ENCODE peak calls at places on chromosomes 5 and 9, in eight cellular contexts. Z, I, N, W, Y, E, F and O are unnamed samples.

GRCh38 chr5:33843579-33843978 is 48.2 kb downstream of the ADAMTS12 start:
- DNase-seq in Z (no peak), I (peak), N (no peak), W (no peak), Y (peak), E (peak), F (peak), O (no peak)

GRCh38 chr9:107068581-107068980 is 205.6 kb downstream of the ZNF462 start:
- DNase-seq in Z (no peak), I (no peak), N (no peak), W (no peak), Y (no peak), E (no peak), F (no peak), O (no peak)

GRCh38 chr9:76369583-76369982 is 24.6 kb downstream of the RFK start:
- DNase-seq in Z (peak), I (peak), N (no peak), W (peak), Y (peak), E (peak), F (no peak), O (no peak)

GRCh38 chr5:96821260-96821916 is 13.6 kb upstream of the ERAP1 start:
- DNase-seq in Z (no peak), I (no peak), N (no peak), W (no peak), Y (no peak), E (peak), F (no peak), O (no peak)

GRCh38 chr9:128001411-128002298 is 20.9 kb upstream of the EEIG1 start:
- DNase-seq in Z (no peak), I (peak), N (peak), W (no peak), Y (peak), E (peak), F (peak), O (peak)

GRCh38 chr5:127053049-127053448 is 20.3 kb downstream of the C5orf63 start:
- DNase-seq in Z (no peak), I (no peak), N (no peak), W (no peak), Y (no peak), E (no peak), F (no peak), O (no peak)

GRCh38 chr5:123485275-123485674 is 26.7 kb upstream of the CSNK1G3 start:
- DNase-seq in Z (no peak), I (peak), N (no peak), W (no peak), Y (no peak), E (no peak), F (no peak), O (no peak)

GRCh38 chr9:130120207-130120587 is 52.0 kb upstream of the NCS1 start:
- DNase-seq in Z (no peak), I (no peak), N (no peak), W (no peak), Y (no peak), E (no peak), F (no peak), O (no peak)

GRCh38 chr9:124771867-124772621 is 933 bp upstream of the NR6A1 start:
- DNase-seq in Z (peak), I (no peak), N (peak), W (peak), Y (peak), E (peak), F (no peak), O (no peak)

GRCh38 chr5:73067213-73067612 is 53.2 kb upstream of the TMEM171 start:
- DNase-seq in Z (no peak), I (peak), N (no peak), W (no peak), Y (peak), E (peak), F (no peak), O (no peak)

GRCh38 chr9:127202461-127203139 is 62.0 kb upstream of the GARNL3 start:
- DNase-seq in Z (no peak), I (no peak), N (no peak), W (no peak), Y (no peak), E (no peak), F (no peak), O (no peak)

GRCh38 chr5:149938791-149939358 is 5.7 kb downstream of the PDE6A start:
- DNase-seq in Z (no peak), I (no peak), N (peak), W (no peak), Y (peak), E (peak), F (peak), O (peak)

GRCh38 chr9:106707722-106708121 is 155.2 kb upstream of the ZNF462 start:
- DNase-seq in Z (peak), I (no peak), N (peak), W (no peak), Y (no peak), E (no peak), F (no peak), O (no peak)

GRCh38 chr9:122110100-122110833 is 17.2 kb upstream of the TTLL11 start:
- DNase-seq in Z (no peak), I (no peak), N (no peak), W (no peak), Y (no peak), E (no peak), F (no peak), O (no peak)

GRCh38 chr9:14061921-14062320 is 252.0 kb downstream of the NFIB start:
- DNase-seq in Z (no peak), I (no peak), N (no peak), W (no peak), Y (no peak), E (no peak), F (no peak), O (no peak)

GRCh38 chr9:95512751-95513120 is 4.0 kb downstream of the PTCH1 start:
- DNase-seq in Z (no peak), I (no peak), N (no peak), W (no peak), Y (no peak), E (no peak), F (no peak), O (no peak)

GRCh38 chr9:87122947-87123685 is 175.8 kb upstream of the GAS1 start:
- DNase-seq in Z (no peak), I (no peak), N (no peak), W (no peak), Y (peak), E (peak), F (peak), O (peak)

GRCh38 chr5:171953860-171954701 is 52.4 kb downstream of the FBXW11 start:
- DNase-seq in Z (no peak), I (peak), N (no peak), W (no peak), Y (peak), E (peak), F (peak), O (no peak)

GRCh38 chr9:89405832-89406231 is 87.5 kb downstream of the SECISBP2 start:
- DNase-seq in Z (no peak), I (no peak), N (no peak), W (no peak), Y (no peak), E (no peak), F (no peak), O (no peak)

GRCh38 chr9:118482311-118482710 is 778.1 kb downstream of the TLR4 start:
- DNase-seq in Z (no peak), I (no peak), N (no peak), W (no peak), Y (no peak), E (no peak), F (no peak), O (no peak)

GRCh38 chr5:35246928-35247644 is 16.8 kb upstream of the PRLR start:
- DNase-seq in Z (peak), I (peak), N (no peak), W (no peak), Y (peak), E (no peak), F (no peak), O (no peak)

GRCh38 chr9:113018247-113018646 is 6.3 kb upstream of the ZNF883 start:
- DNase-seq in Z (no peak), I (no peak), N (no peak), W (no peak), Y (no peak), E (no peak), F (no peak), O (no peak)

GRCh38 chr9:113011911-113012381 is at the start of gene ZNF883:
- DNase-seq in Z (peak), I (peak), N (peak), W (peak), Y (peak), E (peak), F (no peak), O (peak)

DNA sequence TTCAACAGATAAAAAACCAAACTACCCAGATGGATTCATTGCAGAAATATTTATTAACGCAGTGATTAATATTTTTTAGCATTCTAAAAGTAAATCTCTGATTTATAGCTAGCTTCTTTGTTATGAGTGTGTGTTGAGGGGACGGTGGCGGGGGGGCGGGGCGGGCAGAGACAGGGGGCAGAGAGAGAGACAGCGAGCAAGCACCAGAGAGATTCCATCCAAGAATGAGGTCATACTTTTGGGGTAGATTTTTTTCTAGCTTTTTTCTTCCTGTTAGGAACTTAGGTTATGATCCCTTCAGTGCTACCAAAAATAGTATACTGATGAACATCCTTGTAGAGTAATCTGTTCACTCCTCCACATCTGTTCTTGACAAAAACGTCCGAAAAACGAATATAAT is 500 bp upstream of the ZNF883 start:
- DNase-seq in Z (no peak), I (no peak), N (no peak), W (no peak), Y (no peak), E (no peak), F (no peak), O (no peak)
- H3K4me3 ChIP-seq in Z (peak), I (peak), N (peak), W (peak), Y (peak), E (no peak), F (peak), O (peak)

GRCh38 chr9:136960938-136961275 is 8.8 kb downstream of the LCN12 start:
- DNase-seq in Z (no peak), I (no peak), N (no peak), W (no peak), Y (no peak), E (no peak), F (no peak), O (no peak)
- H3K4me3 ChIP-seq in Z (no peak), I (no peak), N (no peak), W (no peak), Y (no peak), E (no peak), F (no peak), O (no peak)

DNA sequence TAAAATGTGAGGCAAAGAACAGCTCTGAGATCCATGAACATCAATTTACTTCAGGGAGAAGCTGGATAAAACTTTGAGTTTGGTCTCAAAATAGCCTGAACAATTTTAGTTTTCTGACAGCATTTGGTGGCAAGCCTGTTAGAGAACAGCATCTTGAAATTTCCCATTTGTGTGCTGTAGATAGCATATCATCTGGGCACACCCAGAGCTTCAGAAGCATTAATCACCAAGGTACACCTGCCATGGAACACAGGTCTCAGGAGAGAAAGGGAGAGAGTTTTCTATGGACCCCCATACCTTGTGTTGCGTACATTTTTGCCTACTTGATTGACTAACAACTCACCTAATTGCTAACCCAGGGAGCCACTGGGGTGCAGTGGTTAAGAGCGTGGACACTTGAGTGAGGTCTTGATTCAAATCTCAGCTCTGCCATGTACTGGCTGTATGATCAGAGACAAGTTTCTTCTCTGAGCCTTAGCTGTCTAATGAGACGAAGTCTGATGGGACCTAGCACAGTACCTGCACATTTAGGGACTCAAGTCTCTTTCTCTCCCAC is 264.9 kb downstream of the PIK3R1 start:
- DNase-seq in Z (no peak), I (no peak), N (no peak), W (no peak), Y (no peak), E (no peak), F (no peak), O (no peak)
- H3K4me3 ChIP-seq in Z (no peak), I (no peak), N (no peak), W (no peak), Y (no peak), E (no peak), F (no peak), O (no peak)

GRCh38 chr9:101448680-101449070 is 13.1 kb upstream of the ALDOB start:
- DNase-seq in Z (no peak), I (no peak), N (no peak), W (no peak), Y (no peak), E (no peak), F (no peak), O (no peak)
- H3K4me3 ChIP-seq in Z (no peak), I (peak), N (peak), W (peak), Y (no peak), E (no peak), F (no peak), O (no peak)

DNA sequence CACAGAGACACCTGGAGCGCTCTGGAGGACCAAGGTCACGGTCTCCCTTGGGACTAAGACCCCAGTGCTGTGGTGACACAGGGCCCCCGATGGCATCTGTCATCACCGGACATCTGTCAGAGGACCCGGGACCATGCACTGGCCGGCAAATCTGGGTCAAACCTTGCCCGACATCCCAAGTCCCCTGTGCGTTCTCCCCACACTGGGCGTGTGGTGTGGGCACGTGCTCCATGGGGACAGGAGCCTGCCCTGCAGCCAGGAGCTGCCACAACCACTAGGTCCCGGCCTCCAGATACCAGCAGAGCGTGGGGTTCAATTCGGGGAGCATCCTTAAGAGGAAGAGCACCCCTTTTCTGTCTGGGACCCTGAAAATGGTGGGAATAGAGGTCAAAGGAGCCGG is 3.5 kb downstream of the AGPAT2 start:
- DNase-seq in Z (no peak), I (no peak), N (no peak), W (no peak), Y (no peak), E (no peak), F (no peak), O (no peak)
- H3K4me3 ChIP-seq in Z (no peak), I (no peak), N (no peak), W (no peak), Y (no peak), E (no peak), F (no peak), O (no peak)